ENCODE peak calls at places on chromosome 10, in five cellular contexts. X is EH; F is mesendoderm; H is activated CD8-positive, alpha-beta memory T cell treated with anti-CD3 and anti-CD28 coated beads, Interleukin-2, amount 50 U/mL, for 48 hours; L is hepatic stellate cell. A is an unnamed sample.

GRCh38 chr10:10848488-10849111 is 169.1 kb upstream of the CELF2 start:
- DNase-seq in X (no peak), H (no peak), F (no peak), L (no peak), A (no peak)

GRCh38 chr10:89550509-89550908 is 15.1 kb upstream of the SLC16A12 start:
- DNase-seq in F (no peak), L (peak), H (no peak), X (peak), A (no peak)

GRCh38 chr10:69413221-69413865 is 3.4 kb downstream of the TACR2 start:
- DNase-seq in L (peak), F (peak), X (peak), H (peak), A (peak)

GRCh38 chr10:123621492-123621891 is 44.7 kb upstream of the GPR26 start:
- DNase-seq in F (no peak), L (no peak), H (no peak), X (peak), A (no peak)

GRCh38 chr10:99337911-99338310 is 8.8 kb downstream of the CNNM1 start:
- DNase-seq in F (no peak), X (peak), H (no peak), L (no peak), A (no peak)

GRCh38 chr10:117047947-117048346 is 43.0 kb upstream of the SHTN1 start:
- DNase-seq in H (no peak), X (no peak), L (no peak), F (no peak), A (no peak)

GRCh38 chr10:69088801-69089501 is 1.0 kb downstream of the SRGN start:
- DNase-seq in F (no peak), L (peak), X (peak), H (no peak), A (no peak)

GRCh38 chr10:15131330-15131729 is 34.2 kb downstream of the RPP38 start:
- DNase-seq in H (no peak), F (no peak), X (no peak), L (no peak), A (no peak)

GRCh38 chr10:28624351-28624750 is 53.0 kb upstream of the BAMBI start:
- DNase-seq in X (no peak), F (peak), H (no peak), L (no peak), A (no peak)

GRCh38 chr10:110808619-110809018 is 63.1 kb upstream of the PDCD4 start:
- DNase-seq in X (no peak), F (no peak), H (no peak), L (no peak), A (no peak)

GRCh38 chr10:52322941-52323340 is 8.9 kb downstream of the DKK1 start:
- DNase-seq in L (no peak), F (no peak), X (peak), H (no peak), A (no peak)

GRCh38 chr10:105803206-105803605 is 1162.1 kb downstream of the SORCS3 start:
- DNase-seq in X (no peak), F (peak), L (no peak), H (no peak), A (no peak)

GRCh38 chr10:132322621-132323048 is 9.4 kb upstream of the LRRC27 start:
- DNase-seq in H (no peak), L (no peak), F (peak), X (peak), A (no peak)

GRCh38 chr10:23201837-23202236 is 9.7 kb downstream of the PTF1A start:
- DNase-seq in X (no peak), H (no peak), F (no peak), L (no peak), A (no peak)

GRCh38 chr10:78630944-78631838 is 437.6 kb upstream of the ZMIZ1 start:
- DNase-seq in H (no peak), X (peak), F (no peak), L (no peak), A (no peak)

GRCh38 chr10:128046156-128046933 is 79.9 kb downstream of the MKI67 start:
- DNase-seq in L (no peak), H (no peak), F (no peak), X (no peak), A (no peak)

GRCh38 chr10:29535012-29535777 is 99.6 kb downstream of the SVIL start:
- DNase-seq in X (peak), H (no peak), F (peak), L (peak), A (peak)

GRCh38 chr10:50622497-50623298 is 1.1 kb downstream of the SGMS1 start:
- DNase-seq in F (peak), H (peak), X (peak), L (peak), A (peak)

GRCh38 chr10:60820093-60820769 is 42.0 kb downstream of the CDK1 start:
- DNase-seq in H (no peak), F (peak), X (peak), L (no peak), A (no peak)

GRCh38 chr10:102741848-102742247 is 1.9 kb upstream of the WBP1L start:
- DNase-seq in L (no peak), F (no peak), H (no peak), X (no peak), A (no peak)

GRCh38 chr10:86756511-86757109 is at the start of gene BMPR1A:
- DNase-seq in L (peak), F (peak), X (peak), H (no peak), A (no peak)

GRCh38 chr10:68103867-68104255 is 5.4 kb upstream of the MYPN start:
- DNase-seq in X (no peak), L (no peak), H (no peak), F (no peak), A (no peak)

GRCh38 chr10:117007080-117007479 is 2.1 kb upstream of the SHTN1 start:
- DNase-seq in H (no peak), F (no peak), X (peak), L (no peak), A (no peak)

GRCh38 chr10:33484787-33485186 is 150.3 kb upstream of the NRP1 start:
- DNase-seq in F (peak), X (peak), L (peak), H (no peak), A (no peak)

GRCh38 chr10:62433181-62433692 is 59.1 kb downstream of the ZNF365 start:
- DNase-seq in L (peak), X (peak), H (peak), F (peak), A (no peak)

GRCh38 chr10:23314835-23315239 is 29.8 kb downstream of the C10orf67 start:
- DNase-seq in H (no peak), F (peak), X (peak), L (peak), A (no peak)

GRCh38 chr10:43407576-43408330 is 1.2 kb downstream of the HNRNPF start:
- DNase-seq in L (peak), H (peak), X (peak), F (peak), A (peak)

GRCh38 chr10:30873408-30873807 is 158.3 kb downstream of the ZNF438 start:
- DNase-seq in X (peak), F (no peak), L (no peak), H (no peak), A (no peak)

GRCh38 chr10:5391780-5392179 is 12.8 kb downstream of the TUBAL3 start:
- DNase-seq in X (no peak), F (no peak), H (no peak), L (no peak), A (no peak)

GRCh38 chr10:107618461-107619093 is 454.1 kb upstream of the SORCS1 start:
- DNase-seq in L (no peak), X (peak), F (no peak), H (no peak), A (no peak)

GRCh38 chr10:114284346-114285071 is 45.5 kb downstream of the VWA2 start:
- DNase-seq in L (no peak), F (no peak), X (no peak), H (no peak), A (no peak)

GRCh38 chr10:2908851-2909630 is 158.3 kb upstream of the PFKP start:
- DNase-seq in H (no peak), F (no peak), L (no peak), X (no peak), A (no peak)

GRCh38 chr10:11286261-11286989 is 268.8 kb downstream of the CELF2 start:
- DNase-seq in L (no peak), F (no peak), H (no peak), X (no peak), A (no peak)

GRCh38 chr10:119542990-119543813 is 683 bp upstream of the RGS10 start:
- DNase-seq in X (peak), H (peak), F (peak), L (peak), A (peak)

GRCh38 chr10:95308389-95309302 is 17.8 kb upstream of the PDLIM1 start:
- DNase-seq in L (peak), H (no peak), X (peak), F (peak), A (peak)

GRCh38 chr10:34292178-34292565 is 522.9 kb downstream of the PARD3 start:
- DNase-seq in L (no peak), F (no peak), H (no peak), X (no peak), A (no peak)

GRCh38 chr10:34916368-34916767 is 101.3 kb upstream of the PARD3 start:
- DNase-seq in X (peak), L (no peak), F (no peak), H (no peak), A (no peak)

GRCh38 chr10:314871-315270 is 179.6 kb downstream of the ZMYND11 start:
- DNase-seq in L (no peak), X (peak), F (no peak), H (no peak), A (no peak)

GRCh38 chr10:116926426-116926825 is 77.1 kb downstream of the ENO4 start:
- DNase-seq in F (no peak), L (no peak), H (no peak), X (no peak), A (no peak)

A was measured in ELF-1.